ENCODE peak calls at places on chromosomes 12 and 14, in seven cellular contexts. Y, W, G, O, P, D and C are unnamed samples.

GRCh38 chr12:10205251-10205807 is 7.3 kb upstream of the GABARAPL1 start:
- DNase-seq in W (no peak), P (no peak), D (no peak), O (no peak), G (no peak), Y (no peak), C (no peak)

GRCh38 chr12:57479376-57480115 is at the start of gene ARHGAP9:
- DNase-seq in D (no peak), G (no peak), W (no peak), Y (peak; percentile 85), P (no peak), O (no peak), C (no peak)

GRCh38 chr14:89912667-89913211 is 41.8 kb downstream of the EFCAB11 start:
- DNase-seq in P (peak; percentile 15), G (peak; percentile 90), Y (no peak), W (no peak), O (peak; percentile 90), D (peak; percentile 97), C (no peak)

GRCh38 chr14:65639216-65639615 is 226.7 kb downstream of the FUT8 start:
- DNase-seq in W (no peak), Y (no peak), D (no peak), P (no peak), G (no peak), O (no peak), C (no peak)

GRCh38 chr12:109461049-109461845 is 15.9 kb downstream of the KCTD10 start:
- DNase-seq in W (no peak), G (peak; percentile 79), D (peak; percentile 60), O (no peak), P (peak; percentile 19), Y (no peak), C (no peak)

GRCh38 chr12:60014441-60014840 is 418.6 kb downstream of the SLC16A7 start:
- DNase-seq in O (no peak), Y (no peak), P (no peak), W (no peak), G (no peak), D (no peak), C (no peak)

GRCh38 chr12:112503521-112503920 is 84.8 kb downstream of the PTPN11 start:
- DNase-seq in Y (no peak), D (no peak), W (no peak), P (no peak), G (no peak), O (no peak), C (no peak)

GRCh38 chr14:70827366-70828151 is 18.2 kb upstream of the MAP3K9 start:
- DNase-seq in P (no peak), O (no peak), W (no peak), Y (no peak), G (peak; percentile 27), D (no peak), C (no peak)

GRCh38 chr14:53180272-53181221 is 27.4 kb upstream of the DDHD1 start:
- DNase-seq in Y (no peak), O (no peak), G (peak; percentile 66), P (no peak), D (peak; percentile 47), W (no peak), C (no peak)

GRCh38 chr12:95582230-95583058 is 31.2 kb upstream of the USP44 start:
- DNase-seq in P (no peak), Y (no peak), G (peak; percentile 40), W (no peak), D (peak; percentile 65), O (peak; percentile 51), C (no peak)

GRCh38 chr14:76091036-76091435 is 60.7 kb upstream of the GPATCH2L start:
- DNase-seq in Y (no peak), P (peak; percentile 26), D (peak; percentile 27), G (peak; percentile 17), W (no peak), O (no peak), C (peak; percentile 28)

GRCh38 chr14:67187826-67188225 is 1.4 kb upstream of the GARIN2 start:
- DNase-seq in D (peak; percentile 32), W (no peak), Y (no peak), O (no peak), G (peak; percentile 61), P (no peak), C (no peak)